ENCODE peak calls at places on chromosomes 2 and 18, in ten cellular contexts. Z is lower lobe of right lung; U is T-cell; A is NCI-H1417 treated with DMSO at 0.1 percent for 48 hours; X is activated naive CD8-positive, alpha-beta T cell treated with anti-CD3 and anti-CD28 coated beads, Interleukin-2, amount 50 U/mL, for 24 hours; Y is G401; Q is mesenteric fat pad; S is brain microvascular endothelial cell; D is heart right ventricle; W is iPS-NIHi11. B is an unnamed sample.

GRCh38 chr2:58101500-58101899 is 54.9 kb downstream of the VRK2 start:
- DNase-seq in Z (no peak), U (no peak), A (no peak), X (no peak), Y (no peak), Q (no peak), S (no peak), D (no peak), W (no peak), B (no peak)

GRCh38 chr2:220533485-220533884 is 906.1 kb downstream of the SLC4A3 start:
- DNase-seq in Z (no peak), U (no peak), A (no peak), X (no peak), Y (no peak), Q (no peak), S (peak), D (no peak), W (peak), B (no peak)

GRCh38 chr2:60104514-60105501 is 448.6 kb downstream of the BCL11A start:
- DNase-seq in Z (no peak), U (no peak), A (no peak), X (no peak), Y (peak), Q (no peak), S (no peak), D (no peak), W (no peak), B (no peak)

GRCh38 chr2:82124629-82125028 is 1820.1 kb upstream of the LRRTM1 start:
- DNase-seq in Z (no peak), U (no peak), A (no peak), X (no peak), Y (no peak), Q (no peak), S (no peak), D (no peak), W (no peak), B (no peak)

GRCh38 chr2:203567786-203568185 is 32.7 kb upstream of the RAPH1 start:
- DNase-seq in Z (no peak), U (no peak), A (no peak), X (no peak), Y (no peak), Q (no peak), S (no peak), D (no peak), W (no peak), B (no peak)

GRCh38 chr18:74905245-74905644 is 303.7 kb downstream of the PTGR3 start:
- DNase-seq in Z (no peak), U (no peak), A (no peak), X (no peak), Y (no peak), Q (no peak), S (no peak), D (peak), W (no peak), B (no peak)

GRCh38 chr2:159961005-159961404 is 101.4 kb downstream of the PLA2R1 start:
- DNase-seq in Z (no peak), U (no peak), A (no peak), X (no peak), Y (no peak), Q (no peak), S (peak), D (no peak), W (no peak), B (no peak)

GRCh38 chr2:37894601-37895000 is 30.5 kb upstream of the RMDN2 start:
- DNase-seq in Z (no peak), U (no peak), A (no peak), X (no peak), Y (no peak), Q (no peak), S (no peak), D (no peak), W (no peak), B (no peak)

GRCh38 chr2:222903234-222904220 is 42.7 kb downstream of the ACSL3 start:
- DNase-seq in Z (no peak), U (peak), A (no peak), X (peak), Y (peak), Q (no peak), S (peak), D (no peak), W (peak), B (no peak)

GRCh38 chr2:98936133-98936916 is at the start of gene CRACDL:
- DNase-seq in Z (no peak), U (no peak), A (no peak), X (peak), Y (no peak), Q (no peak), S (no peak), D (no peak), W (peak), B (peak)

GRCh38 chr2:25362564-25363145 is 20.9 kb upstream of the DNMT3A start:
- DNase-seq in Z (peak), U (peak), A (no peak), X (peak), Y (no peak), Q (no peak), S (no peak), D (peak), W (no peak), B (no peak)

GRCh38 chr2:79373359-79374115 is 139.3 kb upstream of the CTNNA2 start:
- DNase-seq in Z (no peak), U (no peak), A (no peak), X (no peak), Y (no peak), Q (no peak), S (no peak), D (no peak), W (no peak), B (no peak)

GRCh38 chr2:61091485-61091884 is 25.8 kb downstream of the SANBR start:
- DNase-seq in Z (no peak), U (no peak), A (no peak), X (no peak), Y (no peak), Q (no peak), S (no peak), D (no peak), W (no peak), B (no peak)

GRCh38 chr2:74267068-74267467 is 68.7 kb downstream of the MTHFD2 start:
- DNase-seq in Z (no peak), U (peak), A (peak), X (peak), Y (peak), Q (no peak), S (no peak), D (no peak), W (peak), B (no peak)